ENCODE peak calls at places on chromosomes 11 and 22, in seven cellular contexts. O is right atrium auricular region, W is AG09319, X is cardiac muscle cell, T is WTC11, E is heart right ventricle, D is HL-60. C is an unnamed sample.
A peak's percentile ranks its signal among the peaks of the same experiment; 100 is the strongest.

GRCh38 chr22:24066260-24066659 is 55.2 kb downstream of the CABIN1 start:
- DNase-seq in O (no peak), W (no peak), X (no peak), T (no peak), E (no peak), D (no peak), C (no peak)

GRCh38 chr11:123308077-123308476 is 113.0 kb upstream of the CLMP start:
- DNase-seq in O (no peak), W (peak; percentile 76), X (peak; percentile 87), T (no peak), E (no peak), D (no peak), C (no peak)

GRCh38 chr11:109794501-109794900 is 298.7 kb upstream of the ZC3H12C start:
- DNase-seq in O (no peak), W (no peak), X (no peak), T (no peak), E (no peak), D (no peak), C (no peak)

GRCh38 chr11:833114-833791 is 501 bp downstream of the CD151 start:
- DNase-seq in O (peak; percentile 81), W (no peak), X (peak; percentile 73), T (no peak), E (peak; percentile 72), D (no peak), C (peak; percentile 69)

GRCh38 chr22:36585841-36586240 is 56.9 kb upstream of the EIF3D start:
- DNase-seq in O (no peak), W (no peak), X (no peak), T (no peak), E (no peak), D (no peak), C (no peak)

GRCh38 chr11:128745296-128746183 is 51.7 kb downstream of the FLI1 start:
- DNase-seq in O (no peak), W (peak; percentile 27), X (no peak), T (no peak), E (no peak), D (no peak), C (peak; percentile 27)

GRCh38 chr11:63563201-63564055 is at the start of gene PLAAT2:
- DNase-seq in O (peak; percentile 2), W (no peak), X (no peak), T (peak; percentile 2), E (no peak), D (no peak), C (no peak)

GRCh38 chr11:27926981-27927481 is 180.9 kb downstream of the KIF18A start:
- DNase-seq in O (no peak), W (peak; percentile 57), X (no peak), T (no peak), E (no peak), D (peak; percentile 61), C (no peak)

GRCh38 chr11:36008576-36008975 is 64.7 kb downstream of the LDLRAD3 start:
- DNase-seq in O (no peak), W (no peak), X (no peak), T (no peak), E (no peak), D (no peak), C (no peak)

GRCh38 chr11:108788565-108789199 is 123.8 kb downstream of the DDX10 start:
- DNase-seq in O (no peak), W (no peak), X (peak; percentile 44), T (peak; percentile 24), E (no peak), D (no peak), C (no peak)

GRCh38 chr11:28528217-28528616 is 420.0 kb downstream of the METTL15 start:
- DNase-seq in O (no peak), W (peak; percentile 23), X (no peak), T (no peak), E (no peak), D (no peak), C (no peak)

GRCh38 chr22:23180893-23181762 is 819 bp downstream of the BCR start:
- DNase-seq in O (no peak), W (no peak), X (peak; percentile 30), T (no peak), E (no peak), D (no peak), C (peak; percentile 41)

GRCh38 chr22:32132783-32133182 is 26.3 kb downstream of the C22orf42 start:
- DNase-seq in O (no peak), W (no peak), X (no peak), T (no peak), E (no peak), D (no peak), C (no peak)

GRCh38 chr11:113593698-113594308 is 112.3 kb downstream of the TMPRSS5 start:
- DNase-seq in O (no peak), W (no peak), X (no peak), T (no peak), E (no peak), D (peak; percentile 18), C (no peak)

DNA sequence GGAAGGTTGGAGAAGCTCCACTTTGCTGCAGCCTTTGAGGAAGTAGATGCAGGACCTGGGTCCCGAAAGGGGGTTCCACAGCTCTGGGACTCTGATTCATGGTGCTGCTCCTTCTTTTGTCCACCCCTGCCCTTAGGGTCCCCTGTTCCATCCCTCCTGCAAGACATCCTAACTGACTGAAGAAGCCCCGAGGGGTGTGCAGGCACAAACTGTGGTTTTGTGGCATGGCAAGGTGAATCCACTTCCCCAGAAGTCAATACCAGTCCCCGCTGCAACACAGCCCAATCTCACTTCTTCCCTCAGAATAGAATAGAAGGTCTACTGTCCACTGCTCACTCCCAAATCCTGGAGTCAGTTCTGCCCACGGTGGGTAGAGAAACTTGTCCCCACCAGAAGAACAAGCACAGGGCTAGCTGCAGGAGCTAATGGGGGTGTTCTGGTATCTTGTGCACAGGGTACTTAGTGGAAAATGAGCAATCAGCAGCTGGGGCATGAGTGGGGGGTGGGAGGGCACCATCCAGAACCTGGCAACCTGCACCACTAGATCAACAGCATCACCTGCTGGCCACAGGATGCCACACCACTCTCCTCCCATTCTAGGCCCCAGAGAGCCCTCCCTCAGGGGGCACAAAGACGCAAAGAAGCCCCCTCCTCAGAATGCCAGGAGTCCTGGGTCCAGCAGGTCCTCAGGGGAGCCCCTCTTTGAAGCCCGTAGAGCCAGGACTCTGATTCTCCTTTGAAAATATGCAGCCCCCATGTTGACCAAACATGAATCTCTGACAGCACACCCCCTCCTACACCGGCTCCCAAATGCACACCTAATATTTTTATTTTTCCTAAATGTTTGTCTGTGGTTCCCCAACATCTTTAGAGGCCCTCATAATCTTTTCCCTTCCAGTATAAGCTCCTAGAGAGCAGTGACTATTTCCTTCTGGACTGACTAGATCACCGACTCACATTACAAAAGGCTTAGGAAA is 14.1 kb downstream of the SPATA19 start:
- DNase-seq in O (no peak), W (no peak), X (no peak), T (peak; percentile 60), E (no peak), D (no peak), C (no peak)
- TF ChIP-seq CTCF in O (no peak), W (no peak), X (peak; percentile 7), T (peak; percentile 70), E (peak; percentile 25), D (no peak), C (peak; percentile 42)

GRCh38 chr11:65894034-65894591 is 3.6 kb downstream of the CCDC85B start:
- DNase-seq in O (no peak), W (no peak), X (no peak), T (no peak), E (peak; percentile 65), D (peak; percentile 69), C (no peak)
- TF ChIP-seq CTCF in O (no peak), W (no peak), X (no peak), T (no peak), E (no peak), D (no peak), C (no peak)

GRCh38 chr22:38569972-38570840 is at the start of gene DMC1:
- DNase-seq in O (peak; percentile 88), W (peak; percentile 71), X (peak; percentile 98), T (peak; percentile 97), E (peak; percentile 97), D (peak; percentile 91), C (peak; percentile 100)

GRCh38 chr22:38567531-38568245 is 2.3 kb downstream of the DMC1 start:
- DNase-seq in O (no peak), W (no peak), X (no peak), T (no peak), E (no peak), D (no peak), C (no peak)

GRCh38 chr22:38569181-38569971 is 607 bp downstream of the DMC1 start:
- DNase-seq in O (no peak), W (no peak), X (no peak), T (peak; percentile 43), E (peak; percentile 17), D (no peak), C (peak; percentile 31)

GRCh38 chr22:38572065-38572464 is 2.1 kb upstream of the DMC1 start:
- DNase-seq in O (no peak), W (peak; percentile 19), X (peak; percentile 67), T (no peak), E (no peak), D (peak; percentile 48), C (peak; percentile 30)

DNA sequence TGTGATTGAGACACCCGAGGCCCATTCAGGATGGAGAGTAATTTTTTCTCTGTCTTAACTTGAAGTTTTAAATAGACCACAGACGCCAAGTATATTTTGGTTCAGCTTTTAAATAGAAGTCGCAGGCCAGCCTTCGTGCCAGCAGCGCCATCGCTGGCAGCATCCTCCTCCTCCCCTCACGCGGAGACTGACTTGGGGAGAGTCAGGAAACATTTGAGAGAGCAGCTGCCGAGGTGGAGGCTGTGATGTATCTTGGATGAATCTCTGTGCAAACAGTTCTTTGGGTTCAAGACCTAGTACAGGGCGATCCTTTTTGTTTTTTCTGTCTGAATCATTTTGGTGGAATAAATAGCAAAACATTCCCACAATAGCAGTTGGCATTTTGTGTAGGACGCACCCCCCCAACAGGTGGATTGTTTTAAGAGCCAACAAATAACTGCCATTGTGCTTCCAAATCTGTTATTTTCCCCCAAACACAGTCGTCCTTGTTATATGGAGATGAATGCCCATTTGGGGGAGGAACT is 920 bp upstream of the DMC1 start:
- DNase-seq in O (no peak), W (no peak), X (peak; percentile 62), T (peak; percentile 48), E (peak; percentile 37), D (peak; percentile 56), C (peak; percentile 28)
- TF ChIP-seq CTCF in O (no peak), W (peak; percentile 12), X (peak; percentile 11), T (no peak), E (peak; percentile 8), D (no peak), C (no peak)

GRCh38 chr22:19036229-19036522 is 86.0 kb downstream of the DGCR2 start:
- DNase-seq in O (no peak), W (no peak), X (no peak), T (no peak), E (no peak), D (no peak), C (no peak)
- TF ChIP-seq CTCF in O (no peak), W (no peak), X (no peak), T (no peak), E (no peak), D (no peak), C (no peak)

C was measured in nephron progenitor cell.